ENCODE peak calls at places on chromosomes 3 and 15, in nine cellular contexts. H, P, L, S, Z, M, U, N and I are unnamed samples.
A peak's percentile ranks its signal among the peaks of the same experiment; 100 is the strongest.

GRCh38 chr15:86892774-86893449 is 813.2 kb downstream of the AGBL1 start:
- DNase-seq in H (no peak), P (no peak), L (no peak), S (no peak), Z (peak; percentile 36), M (no peak), U (no peak), N (no peak), I (no peak)

GRCh38 chr3:126934149-126934548 is 48.8 kb upstream of the PLXNA1 start:
- DNase-seq in H (no peak), P (no peak), L (no peak), S (peak; percentile 69), Z (no peak), M (no peak), U (no peak), N (no peak), I (no peak)

GRCh38 chr3:138078096-138078495 is 37.3 kb downstream of the DZIP1L start:
- DNase-seq in H (no peak), P (no peak), L (no peak), S (peak; percentile 72), Z (no peak), M (no peak), U (peak; percentile 14), N (no peak), I (no peak)

GRCh38 chr15:65056868-65057548 is 10.8 kb downstream of the RASL12 start:
- DNase-seq in H (no peak), P (peak; percentile 90), L (no peak), S (peak; percentile 31), Z (no peak), M (no peak), U (no peak), N (no peak), I (no peak)

GRCh38 chr3:149180057-149180573 is 41.5 kb downstream of the CP start:
- DNase-seq in H (no peak), P (peak; percentile 63), L (peak; percentile 81), S (peak; percentile 100), Z (no peak), M (peak; percentile 99), U (no peak), N (peak; percentile 40), I (no peak)

GRCh38 chr15:35506272-35506870 is 39.6 kb downstream of the DPH6 start:
- DNase-seq in H (no peak), P (no peak), L (no peak), S (no peak), Z (peak; percentile 10), M (no peak), U (no peak), N (no peak), I (no peak)

GRCh38 chr3:164723396-164723795 is 354.9 kb downstream of the SI start:
- DNase-seq in H (no peak), P (no peak), L (no peak), S (no peak), Z (no peak), M (no peak), U (no peak), N (no peak), I (no peak)

GRCh38 chr3:188026191-188026968 is 127.6 kb upstream of the LPP start:
- DNase-seq in H (no peak), P (peak; percentile 69), L (no peak), S (no peak), Z (no peak), M (no peak), U (no peak), N (peak; percentile 23), I (no peak)

DNA sequence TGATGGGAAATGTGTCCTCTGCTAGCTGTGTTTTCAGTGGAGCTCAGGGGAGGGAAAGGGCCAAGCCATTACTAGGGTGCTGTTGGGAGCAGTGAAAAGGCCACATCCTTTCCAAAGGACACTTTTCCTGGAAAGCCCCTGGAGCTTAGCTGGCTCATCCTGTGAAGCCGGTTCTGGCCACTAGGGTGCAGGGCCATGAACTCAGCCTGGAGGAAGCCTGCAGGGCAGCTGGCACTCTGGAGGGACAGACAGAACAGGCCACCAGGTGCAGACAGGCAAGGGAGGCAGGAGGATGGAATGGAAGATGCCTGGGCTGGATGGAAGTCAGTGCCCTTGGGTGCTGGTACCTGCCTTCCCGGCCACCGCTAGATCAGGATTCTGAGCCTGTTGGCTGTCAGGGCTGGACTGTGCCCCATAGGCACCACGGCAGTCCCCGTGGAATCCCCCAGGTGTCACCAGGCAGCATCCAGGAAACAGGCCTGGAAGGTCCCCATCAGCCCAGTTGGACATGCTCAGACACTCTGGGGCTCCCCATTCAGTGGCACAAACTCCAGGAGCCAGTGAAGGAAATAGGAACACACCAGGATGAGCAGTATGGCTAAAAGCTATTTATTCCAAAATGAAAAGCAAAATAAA is 76.2 kb upstream of the C2CD4B start:
- DNase-seq in H (no peak), P (peak; percentile 63), L (no peak), S (no peak), Z (peak; percentile 85), M (no peak), U (no peak), N (no peak), I (no peak)
- TF ChIP-seq CTCF in H (peak; percentile 62), P (peak; percentile 44), L (peak; percentile 46), S (peak; percentile 27), Z (peak; percentile 78), M (peak; percentile 60), U (no peak), N (peak; percentile 15), I (peak; percentile 17)

GRCh38 chr3:128155614-128156360 is 2.5 kb downstream of the EEFSEC start:
- DNase-seq in H (no peak), P (no peak), L (no peak), S (no peak), Z (no peak), M (no peak), U (no peak), N (no peak), I (no peak)

GRCh38 chr3:128152419-128153155 is 694 bp upstream of the EEFSEC start:
- DNase-seq in H (no peak), P (no peak), L (no peak), S (peak; percentile 68), Z (peak; percentile 13), M (no peak), U (no peak), N (no peak), I (no peak)

GRCh38 chr3:128149632-128150031 is 3.6 kb upstream of the EEFSEC start:
- DNase-seq in H (no peak), P (no peak), L (no peak), S (no peak), Z (no peak), M (no peak), U (no peak), N (no peak), I (peak; percentile 62)

GRCh38 chr3:128151758-128152274 is 1.5 kb upstream of the EEFSEC start:
- DNase-seq in H (no peak), P (no peak), L (no peak), S (no peak), Z (no peak), M (no peak), U (no peak), N (no peak), I (no peak)

DNA sequence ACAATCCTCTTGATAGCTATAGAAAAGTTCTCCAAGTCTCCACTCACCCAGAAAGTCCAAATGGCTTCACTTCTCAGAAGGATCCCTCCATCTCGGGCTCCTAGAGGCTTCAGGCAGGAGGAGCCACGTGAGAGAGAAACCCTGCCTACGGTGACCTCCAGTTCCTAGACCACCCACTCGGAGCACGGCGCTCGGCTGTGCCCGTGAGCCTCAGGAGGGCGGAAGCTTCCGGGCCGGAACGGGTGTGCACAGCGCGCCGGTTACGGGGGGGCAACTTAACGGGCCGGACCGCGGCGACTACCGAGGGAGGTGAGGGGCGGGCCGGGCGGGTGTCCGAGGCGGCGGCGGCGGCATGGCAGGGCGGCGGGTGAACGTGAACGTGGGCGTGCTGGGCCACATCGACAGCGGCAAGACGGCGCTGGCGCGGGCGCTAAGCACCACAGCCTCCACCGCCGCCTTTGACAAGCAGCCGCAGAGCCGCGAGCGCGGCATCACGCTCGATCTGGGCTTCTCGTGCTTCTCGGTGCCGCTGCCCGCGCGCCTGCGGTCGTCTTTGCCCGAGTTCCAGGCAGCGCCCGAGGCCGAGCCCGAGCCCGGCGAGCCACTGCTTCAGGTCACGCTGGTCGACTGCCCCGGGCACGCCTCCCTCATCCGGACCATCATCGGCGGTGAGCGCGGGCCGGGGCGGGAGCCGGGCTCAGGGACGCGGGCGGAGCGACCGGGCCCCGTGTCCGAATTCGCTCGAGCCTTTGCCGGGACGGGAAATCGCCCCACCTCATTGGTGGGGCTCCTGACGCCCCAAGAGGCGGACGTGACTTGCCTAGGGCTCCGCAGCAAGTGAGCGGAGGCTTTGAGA is at the start of gene EEFSEC:
- DNase-seq in H (peak; percentile 83), P (peak; percentile 97), L (peak; percentile 81), S (peak; percentile 83), Z (peak; percentile 79), M (peak; percentile 52), U (peak; percentile 85), N (peak; percentile 78), I (peak; percentile 90)
- TF ChIP-seq CTCF in H (peak; percentile 22), P (no peak), L (no peak), S (no peak), Z (no peak), M (no peak), U (no peak), N (no peak), I (no peak)

GRCh38 chr3:159881828-159882309 is 106.8 kb upstream of the IL12A start:
- DNase-seq in H (no peak), P (no peak), L (peak; percentile 95), S (no peak), Z (peak; percentile 52), M (no peak), U (no peak), N (no peak), I (no peak)

GRCh38 chr3:159877924-159878323 is 110.7 kb upstream of the IL12A start:
- DNase-seq in H (no peak), P (peak; percentile 15), L (no peak), S (peak; percentile 82), Z (no peak), M (no peak), U (no peak), N (no peak), I (no peak)

GRCh38 chr3:159881208-159881607 is 107.4 kb upstream of the IL12A start:
- DNase-seq in H (no peak), P (no peak), L (no peak), S (no peak), Z (no peak), M (no peak), U (no peak), N (no peak), I (no peak)

GRCh38 chr3:159882367-159882766 is 106.3 kb upstream of the IL12A start:
- DNase-seq in H (no peak), P (no peak), L (no peak), S (no peak), Z (no peak), M (no peak), U (no peak), N (no peak), I (no peak)

DNA sequence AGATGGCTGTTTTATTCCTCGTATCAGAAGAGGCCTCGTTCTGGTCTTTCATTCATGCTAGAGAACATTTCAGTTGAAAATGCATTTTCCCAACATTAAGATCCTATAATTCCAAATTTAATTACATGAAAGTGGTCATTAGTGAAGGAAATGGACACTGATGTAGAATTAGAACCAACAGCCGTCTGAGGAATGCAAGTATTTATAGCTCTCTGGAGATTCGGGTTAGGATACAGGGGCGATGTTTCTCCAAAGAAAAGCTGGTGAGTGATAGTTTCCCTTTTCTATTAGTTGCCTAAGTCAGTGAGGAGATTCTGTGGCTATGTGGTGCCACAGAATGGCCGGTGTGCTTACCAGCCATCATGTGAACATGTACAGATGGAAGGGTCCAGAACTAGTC is 109.0 kb upstream of the IL12A start:
- DNase-seq in H (no peak), P (no peak), L (no peak), S (no peak), Z (no peak), M (no peak), U (no peak), N (no peak), I (no peak)
- TF ChIP-seq CTCF in H (no peak), P (no peak), L (no peak), S (no peak), Z (no peak), M (no peak), U (no peak), N (no peak), I (no peak)

DNA sequence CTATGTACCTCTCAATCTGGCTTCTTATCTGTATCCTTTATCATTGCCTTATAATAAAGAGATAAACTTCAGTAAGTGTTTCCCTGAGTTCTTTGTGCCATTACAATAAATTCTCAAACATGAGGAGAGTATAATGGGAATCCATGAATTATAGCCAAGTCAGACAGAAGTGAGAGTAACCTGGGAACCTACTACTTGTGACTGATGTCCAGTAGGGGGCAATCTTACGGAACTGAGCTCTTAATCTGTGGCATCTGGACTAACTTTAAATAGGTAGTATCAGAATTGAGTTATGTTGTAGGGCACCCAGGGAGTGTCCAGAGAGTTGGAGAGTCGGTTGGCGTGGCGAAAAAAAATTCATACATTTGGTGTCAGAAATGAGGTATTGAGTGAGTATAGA is 542.6 kb downstream of the ZBBX start:
- DNase-seq in H (no peak), P (peak; percentile 19), L (no peak), S (no peak), Z (peak; percentile 75), M (no peak), U (no peak), N (no peak), I (no peak)
- TF ChIP-seq CTCF in H (peak; percentile 70), P (peak; percentile 43), L (peak; percentile 53), S (no peak), Z (peak; percentile 76), M (no peak), U (peak; percentile 29), N (no peak), I (peak; percentile 63)